ENCODE peak calls at places on chromosomes 3 and 15, in five cellular contexts. A, H, U, O and J are unnamed samples.

GRCh38 chr3:31009881-31010280 is 115.4 kb upstream of the GADL1 start:
- DNase-seq in A (no peak), H (peak), U (no peak), O (no peak), J (no peak)

GRCh38 chr3:138384971-138385370 is 36.6 kb downstream of the MRAS start:
- DNase-seq in A (no peak), H (peak), U (no peak), O (peak), J (no peak)

GRCh38 chr3:155556531-155556930 is 188.3 kb downstream of the PLCH1 start:
- DNase-seq in A (no peak), H (no peak), U (no peak), O (no peak), J (no peak)

GRCh38 chr3:178146406-178146831 is 389.8 kb upstream of the KCNMB2 start:
- DNase-seq in A (no peak), H (no peak), U (no peak), O (no peak), J (no peak)

GRCh38 chr15:93331545-93332117 is 242.6 kb upstream of the RGMA start:
- DNase-seq in A (no peak), H (no peak), U (peak), O (no peak), J (no peak)

GRCh38 chr3:63395960-63396359 is 117.9 kb downstream of the SYNPR start:
- DNase-seq in A (no peak), H (no peak), U (no peak), O (no peak), J (no peak)

GRCh38 chr3:133572158-133573053 is 1.1 kb upstream of the CDV3 start:
- DNase-seq in A (no peak), H (no peak), U (no peak), O (peak), J (peak)

GRCh38 chr3:17195856-17196604 is 311.3 kb downstream of the PLCL2 start:
- DNase-seq in A (no peak), H (no peak), U (no peak), O (no peak), J (peak)

GRCh38 chr15:37034835-37035234 is 65.5 kb downstream of the MEIS2 start:
- DNase-seq in A (no peak), H (no peak), U (no peak), O (no peak), J (no peak)

GRCh38 chr15:75508741-75509532 is 57.4 kb upstream of the SIN3A start:
- DNase-seq in A (peak), H (peak), U (no peak), O (peak), J (no peak)

GRCh38 chr15:39785139-39785538 is 2.5 kb upstream of the FSIP1 start:
- DNase-seq in A (no peak), H (no peak), U (no peak), O (no peak), J (no peak)

GRCh38 chr3:73070675-73071575 is 9.5 kb downstream of the EBLN2 start:
- DNase-seq in A (no peak), H (peak), U (no peak), O (no peak), J (no peak)

GRCh38 chr15:64131547-64131946 is 20.0 kb upstream of the SNX22 start:
- DNase-seq in A (no peak), H (no peak), U (no peak), O (no peak), J (no peak)

GRCh38 chr3:107825556-107825955 is 265.3 kb downstream of the CD47 start:
- DNase-seq in A (no peak), H (no peak), U (no peak), O (no peak), J (no peak)

DNA sequence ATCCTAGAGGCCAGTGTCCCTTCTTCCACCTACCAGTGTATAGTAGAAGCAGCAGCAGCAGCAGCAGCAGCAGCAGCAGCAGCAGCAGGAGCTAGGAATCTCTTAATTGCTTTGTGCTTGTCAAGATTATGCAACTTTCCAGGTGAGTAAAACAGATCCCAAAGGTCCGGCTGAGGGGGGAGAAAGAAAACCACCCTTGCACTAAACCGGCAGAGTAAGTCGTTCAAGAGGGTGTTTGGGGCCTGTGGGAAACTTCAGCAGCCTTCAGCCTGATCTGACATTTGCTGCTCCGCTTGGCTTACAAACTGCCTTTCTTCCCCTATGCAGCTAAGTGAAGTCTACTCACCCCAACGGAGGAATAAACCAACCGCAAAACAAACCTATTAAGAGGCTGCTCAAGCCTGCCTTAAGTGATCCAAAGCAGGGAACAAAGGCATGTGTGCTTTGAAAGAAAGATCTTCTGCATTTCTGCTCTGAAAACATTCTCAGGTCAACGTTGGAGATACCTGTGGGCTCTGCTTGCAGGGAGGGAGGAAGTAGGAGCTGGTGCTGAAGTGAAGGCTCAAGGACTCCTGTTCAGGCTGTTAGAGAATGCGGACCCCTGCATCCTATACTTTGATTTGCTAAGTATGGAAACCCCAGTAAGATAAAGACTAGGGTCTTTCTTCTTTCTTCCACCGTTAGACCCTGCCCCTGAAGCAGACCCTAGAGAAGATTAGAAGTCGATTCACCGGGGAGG is 35.7 kb upstream of the DLG1 start:
- DNase-seq in A (no peak), H (no peak), U (no peak), O (no peak), J (no peak)
- TF ChIP-seq SRF in A (no peak), H (no peak), U (no peak), O (no peak), J (no peak)

DNA sequence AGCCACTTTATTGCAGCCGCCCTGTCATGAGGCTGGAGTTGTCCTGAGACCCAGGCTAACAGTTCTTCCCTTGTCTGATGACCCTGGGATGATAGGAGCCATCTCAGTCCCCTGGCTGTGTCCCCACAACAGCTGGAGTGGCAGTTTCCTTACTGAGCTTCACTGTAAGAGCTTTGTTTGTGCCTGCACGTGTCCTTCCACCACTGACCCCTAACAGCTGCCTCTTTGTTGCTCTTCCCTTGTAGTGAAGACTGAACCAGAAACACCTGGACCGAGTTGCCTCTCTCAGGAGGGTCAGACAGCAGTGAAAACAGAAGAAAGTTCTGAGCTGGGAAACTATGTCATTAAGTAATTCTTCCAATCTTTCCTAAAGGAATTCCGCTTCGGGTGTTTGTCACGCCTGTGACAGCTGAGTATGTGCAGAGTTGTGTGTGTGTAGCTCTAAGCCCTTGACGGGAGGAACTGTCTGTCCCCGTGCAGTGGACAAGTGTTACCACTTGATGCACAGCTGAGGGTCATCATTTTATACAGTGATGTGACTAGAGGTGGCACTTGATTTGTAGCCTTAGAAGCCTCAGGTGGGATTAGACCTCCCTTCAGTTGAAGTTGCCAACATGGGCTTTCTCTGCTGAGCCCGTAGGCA is 25.0 kb downstream of the MAP6D1 start:
- DNase-seq in A (no peak), H (no peak), U (no peak), O (no peak), J (no peak)
- TF ChIP-seq SRF in A (no peak), H (no peak), U (no peak), O (no peak), J (no peak)

GRCh38 chr15:84874991-84875390 is 9.5 kb upstream of the SLC28A1 start:
- DNase-seq in A (no peak), H (no peak), U (no peak), O (no peak), J (no peak)
- TF ChIP-seq SRF in A (no peak), H (no peak), U (no peak), O (no peak), J (no peak)

DNA sequence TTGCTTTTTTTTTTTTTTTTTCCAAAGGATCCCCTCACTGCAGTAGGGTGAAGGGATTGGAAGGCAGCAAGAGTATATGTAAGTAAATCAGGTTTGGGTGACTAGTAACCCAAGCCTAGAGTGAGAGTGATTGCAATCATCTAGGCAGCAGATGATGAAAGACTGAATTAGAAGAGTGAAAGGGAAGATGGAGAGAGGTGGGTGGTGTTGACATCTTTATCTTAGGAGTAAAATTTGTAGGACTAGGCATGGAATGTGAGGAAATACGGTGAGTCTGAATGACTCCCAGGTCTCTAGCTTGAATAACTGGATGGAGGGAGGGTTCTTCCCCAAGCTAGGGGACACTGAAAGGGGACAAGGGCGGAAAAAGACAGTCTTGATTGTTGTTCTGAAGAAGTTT is 63.4 kb downstream of the TPRG1 start:
- DNase-seq in A (no peak), H (no peak), U (no peak), O (no peak), J (no peak)
- TF ChIP-seq SRF in A (no peak), H (no peak), U (no peak), O (no peak), J (no peak)

GRCh38 chr15:71733122-71733521 is 77.2 kb upstream of the NR2E3 start:
- DNase-seq in A (no peak), H (no peak), U (no peak), O (no peak), J (no peak)

GRCh38 chr15:71732636-71733035 is 77.7 kb upstream of the NR2E3 start:
- DNase-seq in A (no peak), H (peak), U (no peak), O (no peak), J (no peak)

GRCh38 chr15:71735013-71735757 is 75.2 kb upstream of the NR2E3 start:
- DNase-seq in A (no peak), H (no peak), U (no peak), O (no peak), J (no peak)

GRCh38 chr15:71729319-71729718 is 81.0 kb upstream of the NR2E3 start:
- DNase-seq in A (no peak), H (no peak), U (no peak), O (no peak), J (no peak)

GRCh38 chr15:71730277-71731144 is 79.8 kb upstream of the NR2E3 start:
- DNase-seq in A (peak), H (peak), U (peak), O (peak), J (no peak)
- TF ChIP-seq SRF in A (no peak), H (no peak), U (no peak), O (no peak), J (no peak)

GRCh38 chr3:37863949-37864822 is 2.5 kb downstream of the CTDSPL start:
- DNase-seq in A (no peak), H (peak), U (peak), O (no peak), J (no peak)
- TF ChIP-seq SRF in A (no peak), H (no peak), U (no peak), O (no peak), J (no peak)

DNA sequence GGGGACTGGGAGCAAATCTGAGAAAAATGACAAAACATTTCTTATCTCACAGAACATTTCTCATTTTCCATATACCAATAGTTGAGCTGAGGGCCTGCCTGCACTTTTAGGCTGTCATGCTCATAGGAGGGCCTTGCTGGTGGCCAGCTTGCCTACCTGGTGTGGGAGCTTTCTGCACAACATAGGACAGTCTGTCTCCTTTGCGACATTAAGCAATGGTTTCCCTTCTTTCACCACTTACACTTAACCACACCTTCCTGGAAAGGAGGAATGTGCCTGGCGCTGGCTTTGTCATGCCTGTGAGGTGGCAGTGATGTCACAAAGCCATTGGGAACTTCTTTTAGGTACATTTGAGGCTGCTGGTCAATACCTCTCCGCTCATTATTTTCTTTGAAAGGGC is 5.7 kb downstream of the SNAPC5 start:
- DNase-seq in A (no peak), H (no peak), U (no peak), O (no peak), J (no peak)
- TF ChIP-seq SRF in A (no peak), H (no peak), U (no peak), O (no peak), J (no peak)

GRCh38 chr15:33068531-33068990 is 126.0 kb downstream of the FMN1 start:
- DNase-seq in A (no peak), H (peak), U (no peak), O (no peak), J (no peak)

GRCh38 chr15:33069161-33069560 is 125.4 kb downstream of the FMN1 start:
- DNase-seq in A (no peak), H (no peak), U (no peak), O (no peak), J (no peak)

GRCh38 chr15:33067456-33067855 is 127.1 kb downstream of the FMN1 start:
- DNase-seq in A (no peak), H (no peak), U (no peak), O (no peak), J (no peak)

GRCh38 chr15:33066584-33066983 is 127.9 kb downstream of the FMN1 start:
- DNase-seq in A (no peak), H (no peak), U (no peak), O (no peak), J (no peak)

GRCh38 chr15:33068007-33068441 is 126.5 kb downstream of the FMN1 start:
- DNase-seq in A (no peak), H (peak), U (no peak), O (no peak), J (no peak)
- TF ChIP-seq SRF in A (no peak), H (no peak), U (no peak), O (no peak), J (no peak)

GRCh38 chr15:70432924-70433500 is 330.3 kb downstream of the UACA start:
- DNase-seq in A (no peak), H (no peak), U (no peak), O (no peak), J (no peak)
- TF ChIP-seq SRF in A (no peak), H (no peak), U (no peak), O (no peak), J (no peak)

DNA sequence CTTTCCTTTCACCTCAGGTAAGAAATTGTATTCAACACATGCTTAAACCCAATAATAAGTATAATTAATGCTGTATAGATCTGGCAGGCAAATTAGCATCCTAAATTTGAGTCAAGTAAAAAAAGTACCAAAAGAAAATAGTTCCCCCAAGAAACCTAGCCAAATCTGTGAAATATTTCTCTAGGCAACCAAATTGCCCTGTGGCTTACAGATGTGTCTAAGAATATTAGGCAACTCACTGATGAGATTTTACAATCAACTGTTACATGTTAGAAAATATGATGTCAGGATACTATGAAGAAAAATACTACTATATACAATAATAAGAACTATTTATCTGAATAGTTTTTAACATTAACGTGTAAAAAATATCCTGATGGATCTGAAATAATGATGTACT is 397.1 kb downstream of the TIGIT start:
- DNase-seq in A (no peak), H (no peak), U (no peak), O (no peak), J (no peak)
- TF ChIP-seq SRF in A (no peak), H (no peak), U (no peak), O (no peak), J (no peak)